ENCODE peak calls at places on chromosomes 3 and 15, in five cellular contexts. N is fibroblast of villous mesenchyme, T is kidney epithelial cell, U is A673, K is fibroblast of lung. C is an unnamed sample.

GRCh38 chr15:92636950-92637481 is 18.6 kb downstream of the FAM174B start:
- DNase-seq in N (no peak), T (no peak), U (no peak), K (no peak), C (no peak)

GRCh38 chr3:9040996-9041395 is 77.7 kb upstream of the RAD18 start:
- DNase-seq in N (no peak), T (no peak), U (no peak), K (no peak), C (no peak)

GRCh38 chr3:197468866-197469382 is 86.8 kb downstream of the BDH1 start:
- DNase-seq in N (peak), T (no peak), U (no peak), K (peak), C (no peak)

GRCh38 chr3:53318522-53318921 is 28.8 kb downstream of the DCP1A start:
- DNase-seq in N (peak), T (no peak), U (no peak), K (peak), C (no peak)

GRCh38 chr3:113231391-113231790 is 20.0 kb downstream of the BOC start:
- DNase-seq in N (no peak), T (no peak), U (no peak), K (no peak), C (no peak)

GRCh38 chr3:187758318-187758717 is 13.1 kb upstream of the BCL6 start:
- DNase-seq in N (no peak), T (no peak), U (no peak), K (no peak), C (no peak)

GRCh38 chr15:68672781-68673205 is 94.0 kb downstream of the CORO2B start:
- DNase-seq in N (no peak), T (no peak), U (peak), K (peak), C (no peak)

GRCh38 chr3:21599890-21600289 is 151.1 kb downstream of the ZNF385D start:
- DNase-seq in N (no peak), T (no peak), U (no peak), K (no peak), C (no peak)

GRCh38 chr3:16329792-16330061 is 64.7 kb downstream of the OXNAD1 start:
- DNase-seq in N (no peak), T (no peak), U (no peak), K (no peak), C (no peak)

GRCh38 chr3:89787995-89788394 is 680.6 kb downstream of the EPHA3 start:
- DNase-seq in N (no peak), T (no peak), U (no peak), K (no peak), C (no peak)

GRCh38 chr15:38554354-38554753 is 10.3 kb downstream of the RASGRP1 start:
- DNase-seq in N (no peak), T (peak), U (no peak), K (no peak), C (no peak)

GRCh38 chr3:50238549-50239026 is 2.6 kb downstream of the GNAI2 start:
- DNase-seq in N (peak), T (no peak), U (peak), K (no peak), C (peak)
- TF ChIP-seq CTCF in N (peak), T (no peak), U (no peak), K (no peak), C (no peak)

DNA sequence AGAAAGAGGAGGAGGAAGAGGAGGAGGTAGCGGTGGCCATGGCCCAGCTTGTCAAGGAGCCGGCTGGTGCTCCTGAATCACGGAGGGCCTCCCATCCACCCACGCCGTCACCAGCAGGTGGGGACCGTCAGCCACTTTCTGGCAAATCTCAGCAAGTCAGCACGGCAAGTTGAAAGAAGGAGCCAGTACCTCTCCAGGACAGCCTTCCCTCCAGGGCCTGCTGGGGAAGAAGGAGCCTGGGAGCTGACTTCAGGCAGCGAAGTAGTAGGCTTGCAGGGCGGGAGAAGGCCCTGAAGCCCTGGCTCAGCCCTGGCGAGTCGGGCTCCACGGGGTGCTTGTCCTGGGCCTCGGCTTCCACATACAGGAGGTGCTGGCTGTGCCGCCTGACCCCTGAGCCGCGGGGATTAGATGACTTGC is 99.2 kb upstream of the TRPM1 start:
- DNase-seq in N (peak), T (peak), U (peak), K (peak), C (peak)
- TF ChIP-seq CTCF in N (peak), T (peak), U (peak), K (peak), C (peak)

DNA sequence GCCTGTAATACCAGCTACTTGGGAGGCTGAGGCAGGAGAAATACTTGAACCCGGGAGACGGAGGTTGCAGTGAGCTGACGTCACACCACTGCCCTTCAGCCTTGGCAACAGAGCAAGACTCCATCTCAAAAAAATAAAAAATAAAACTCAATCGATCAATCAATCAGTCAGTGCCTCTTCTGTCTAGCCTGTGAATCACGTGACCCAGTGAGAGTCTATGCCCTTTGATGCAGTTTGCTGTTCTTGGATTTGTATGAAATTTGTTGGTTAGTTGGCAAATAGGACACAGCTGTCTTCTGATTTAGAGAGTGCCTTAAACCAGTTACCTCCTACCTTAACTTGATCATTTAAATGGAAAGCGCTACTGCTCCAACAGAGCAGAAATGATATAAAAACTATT is 3.6 kb upstream of the RBMS3 start:
- DNase-seq in N (no peak), T (no peak), U (no peak), K (no peak), C (no peak)
- TF ChIP-seq CTCF in N (no peak), T (no peak), U (no peak), K (no peak), C (no peak)

GRCh38 chr3:10265833-10266232 is 17.6 kb downstream of the TATDN2 start:
- DNase-seq in N (no peak), T (no peak), U (no peak), K (no peak), C (no peak)
- TF ChIP-seq CTCF in N (no peak), T (no peak), U (no peak), K (no peak), C (no peak)

DNA sequence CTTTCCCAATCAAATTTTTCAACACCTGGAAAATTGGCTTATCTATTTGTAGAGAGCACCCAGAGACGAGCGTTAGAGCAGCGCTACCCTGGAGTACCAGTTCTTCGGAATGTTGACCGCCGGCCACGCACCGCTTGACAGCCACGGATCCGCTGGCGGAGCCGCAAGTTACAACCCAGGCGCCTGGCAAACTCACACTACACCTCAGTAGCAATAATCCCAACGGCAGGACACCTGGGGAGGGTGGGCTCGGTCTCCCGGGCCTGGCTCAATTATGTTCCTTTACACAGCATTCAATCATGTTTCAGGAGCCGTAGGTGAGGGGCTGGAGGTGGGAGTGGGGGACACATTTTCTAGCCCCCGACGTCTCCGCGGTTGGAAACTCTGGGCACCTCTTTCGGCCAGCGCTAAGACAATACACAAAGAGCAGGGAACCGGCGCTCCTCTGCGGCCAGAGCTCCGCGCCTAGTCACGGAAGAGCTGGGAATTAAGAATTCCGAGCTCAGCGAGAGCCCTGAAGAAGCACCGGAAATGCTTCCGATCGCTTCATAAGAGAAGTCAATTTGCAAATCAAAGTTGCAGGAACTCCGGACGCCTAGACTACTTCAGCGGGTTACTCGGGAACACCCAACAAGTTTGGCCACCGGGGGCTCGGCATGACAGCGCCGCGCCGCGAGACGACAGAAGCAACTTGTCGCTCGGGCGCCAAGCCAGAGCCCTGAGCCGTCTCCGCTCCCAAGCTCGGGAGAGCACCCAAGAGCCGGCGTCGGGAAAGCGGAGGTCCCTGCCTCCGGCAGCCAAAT is 1.0 kb downstream of the MB21D2 start:
- DNase-seq in N (peak), T (no peak), U (peak), K (peak), C (peak)
- TF ChIP-seq CTCF in N (peak), T (no peak), U (no peak), K (no peak), C (no peak)

GRCh38 chr15:75720297-75720696 is 7.6 kb upstream of the CSPG4 start:
- DNase-seq in N (no peak), T (no peak), U (no peak), K (no peak), C (no peak)

GRCh38 chr15:75723171-75723846 is 10.7 kb upstream of the CSPG4 start:
- DNase-seq in N (no peak), T (no peak), U (no peak), K (no peak), C (no peak)

GRCh38 chr15:75721462-75721922 is 8.8 kb upstream of the CSPG4 start:
- DNase-seq in N (no peak), T (no peak), U (no peak), K (no peak), C (no peak)

GRCh38 chr15:75721923-75722870 is 9.5 kb upstream of the CSPG4 start:
- DNase-seq in N (no peak), T (no peak), U (no peak), K (no peak), C (no peak)

DNA sequence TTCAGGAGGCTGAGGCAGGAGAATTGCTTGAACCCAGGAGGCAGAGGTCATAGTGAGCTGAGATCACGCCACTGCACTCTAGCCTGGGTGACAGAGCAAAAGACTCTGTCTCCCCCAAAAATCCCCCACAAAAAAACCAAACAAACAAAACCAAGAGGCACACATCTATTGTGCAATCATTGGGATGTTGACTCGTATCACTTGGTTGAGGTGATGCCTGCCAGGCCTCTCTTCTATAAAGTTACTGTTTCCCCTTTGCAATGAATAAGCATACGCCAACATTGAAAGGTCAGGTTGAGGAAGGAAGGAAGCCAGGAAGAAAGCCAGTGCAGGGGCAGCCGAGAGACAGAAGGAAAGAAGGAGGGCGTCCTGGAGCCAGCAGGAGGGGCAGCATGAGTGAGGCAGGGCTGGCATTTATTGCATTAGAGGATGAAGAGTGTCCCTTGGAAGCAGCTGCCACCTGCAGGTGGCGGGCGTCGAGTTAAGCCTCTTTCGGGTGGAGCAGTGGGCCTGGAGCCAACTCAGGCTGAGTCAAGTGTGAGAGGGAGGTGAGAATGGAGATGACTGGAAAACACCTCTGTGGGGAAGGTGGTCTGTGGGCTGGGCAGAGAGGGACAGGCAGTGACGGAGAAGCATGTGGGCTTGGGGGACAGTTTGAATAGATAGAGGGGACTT is 8.3 kb upstream of the CSPG4 start:
- DNase-seq in N (no peak), T (no peak), U (peak), K (no peak), C (peak)
- TF ChIP-seq CTCF in N (peak), T (peak), U (peak), K (no peak), C (no peak)

DNA sequence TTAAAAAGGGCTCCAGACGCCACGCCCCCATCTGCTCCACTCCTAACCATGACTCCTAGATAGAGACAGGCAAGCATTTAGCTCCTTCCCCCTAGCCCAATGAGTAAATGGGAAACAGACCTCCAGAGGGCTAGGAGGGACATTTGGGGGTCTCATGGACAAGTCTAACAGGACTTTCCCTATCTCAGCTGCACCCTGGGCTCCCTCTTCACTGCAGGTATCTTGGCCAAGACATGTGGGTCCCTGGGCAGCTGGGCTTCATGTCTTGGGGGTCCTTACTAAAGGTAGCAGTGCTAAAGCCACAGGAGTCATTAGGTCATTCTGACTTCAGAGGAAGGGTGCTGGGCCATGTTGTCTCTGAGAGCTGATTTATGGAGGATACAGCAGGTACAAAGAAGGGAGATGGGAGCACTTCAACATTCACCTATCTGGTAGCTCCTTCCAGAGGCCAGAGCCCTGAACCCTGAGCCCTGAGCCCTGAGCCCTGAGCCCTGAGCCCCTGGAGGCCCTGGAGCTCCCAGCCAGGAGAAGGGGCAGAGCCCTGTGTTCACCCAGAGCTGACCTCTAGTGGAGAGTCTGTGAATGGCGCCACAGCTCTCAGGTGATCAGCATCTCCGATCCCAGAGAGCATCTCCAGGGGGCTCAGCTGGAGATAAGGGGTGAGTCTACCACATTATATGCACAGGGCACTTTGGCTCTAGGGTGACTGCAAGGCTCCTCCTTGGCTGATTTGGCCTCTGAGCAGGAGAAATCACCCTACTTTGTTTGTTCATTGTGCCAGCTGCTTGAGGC is 40.1 kb upstream of the EPHB1 start:
- DNase-seq in N (peak), T (no peak), U (peak), K (peak), C (no peak)
- TF ChIP-seq CTCF in N (peak), T (peak), U (peak), K (peak), C (peak)